ENCODE peak calls at places on chromosomes 5 and 9, in nine cellular contexts. E is fibroblast of the conjunctiva, F is ecto neural progenitor cell, I is BE2C, D is NCI-H460, V is RWPE1, P is left cardiac atrium, R is HEK293T, Q is T1000. A is an unnamed sample.

GRCh38 chr5:9667906-9668305 is 37.8 kb upstream of the TAS2R1 start:
- DNase-seq in E (no peak), F (no peak), I (no peak), D (no peak), V (no peak), P (no peak), R (no peak), Q (no peak), A (no peak)

GRCh38 chr5:150763023-150763793 is 4.4 kb upstream of the DCTN4 start:
- DNase-seq in E (peak; percentile 51), F (no peak), I (peak; percentile 76), D (peak; percentile 22), V (peak; percentile 90), P (peak; percentile 72), R (no peak), Q (peak; percentile 14), A (no peak)

GRCh38 chr9:17063535-17064135 is 71.2 kb upstream of the CNTLN start:
- DNase-seq in E (peak; percentile 59), F (no peak), I (peak; percentile 59), D (peak; percentile 53), V (peak; percentile 44), P (no peak), R (peak; percentile 43), Q (no peak), A (peak; percentile 16)

GRCh38 chr5:67813879-67814539 is 401.5 kb upstream of the PIK3R1 start:
- DNase-seq in E (no peak), F (no peak), I (no peak), D (no peak), V (no peak), P (no peak), R (no peak), Q (no peak), A (no peak)

GRCh38 chr9:122819791-122820489 is 8.4 kb downstream of the PDCL start:
- DNase-seq in E (no peak), F (no peak), I (no peak), D (no peak), V (no peak), P (no peak), R (no peak), Q (no peak), A (no peak)

GRCh38 chr5:159886312-159886711 is 30.0 kb upstream of the ADRA1B start:
- DNase-seq in E (no peak), F (no peak), I (no peak), D (no peak), V (no peak), P (no peak), R (no peak), Q (no peak), A (no peak)

GRCh38 chr5:107869459-107870115 is 198.8 kb upstream of the EFNA5 start:
- DNase-seq in E (peak; percentile 28), F (no peak), I (no peak), D (peak; percentile 44), V (peak; percentile 86), P (no peak), R (no peak), Q (no peak), A (peak; percentile 11)

GRCh38 chr5:125398466-125398865 is 652.0 kb upstream of the ZNF608 start:
- DNase-seq in E (no peak), F (no peak), I (no peak), D (no peak), V (no peak), P (no peak), R (no peak), Q (no peak), A (no peak)

GRCh38 chr9:99059074-99059894 is 45.6 kb upstream of the TGFBR1 start:
- DNase-seq in E (no peak), F (no peak), I (no peak), D (peak; percentile 66), V (no peak), P (no peak), R (no peak), Q (no peak), A (no peak)

GRCh38 chr9:86766912-86767311 is 180.4 kb downstream of the GAS1 start:
- DNase-seq in E (no peak), F (no peak), I (no peak), D (peak; percentile 28), V (peak; percentile 96), P (peak; percentile 35), R (peak; percentile 20), Q (peak; percentile 69), A (peak; percentile 68)

GRCh38 chr9:137195525-137196220 is 4.9 kb downstream of the TPRN start:
- DNase-seq in E (no peak), F (no peak), I (no peak), D (no peak), V (no peak), P (no peak), R (no peak), Q (no peak), A (no peak)

GRCh38 chr5:94694671-94695070 is 76.2 kb downstream of the SLF1 start:
- DNase-seq in E (no peak), F (no peak), I (no peak), D (no peak), V (no peak), P (no peak), R (no peak), Q (no peak), A (no peak)

GRCh38 chr9:98944130-98945074 is 695 bp downstream of the COL15A1 start:
- DNase-seq in E (no peak), F (peak; percentile 60), I (no peak), D (no peak), V (peak; percentile 17), P (peak; percentile 46), R (no peak), Q (no peak), A (no peak)

GRCh38 chr5:152568101-152568500 is 163.0 kb upstream of the NMUR2 start:
- DNase-seq in E (no peak), F (no peak), I (no peak), D (no peak), V (no peak), P (no peak), R (no peak), Q (no peak), A (no peak)

GRCh38 chr9:4741365-4742031 is 496 bp upstream of the AK3 start:
- DNase-seq in E (no peak), F (no peak), I (no peak), D (no peak), V (no peak), P (no peak), R (peak; percentile 10), Q (no peak), A (no peak)

GRCh38 chr5:125058185-125058826 is 311.9 kb upstream of the ZNF608 start:
- DNase-seq in E (peak; percentile 18), F (no peak), I (no peak), D (no peak), V (no peak), P (no peak), R (no peak), Q (no peak), A (no peak)

GRCh38 chr5:60010328-60010727 is 116.8 kb upstream of the PDE4D start:
- DNase-seq in E (no peak), F (no peak), I (no peak), D (no peak), V (no peak), P (no peak), R (peak; percentile 9), Q (no peak), A (no peak)

GRCh38 chr9:129267141-129267540 is 89.1 kb upstream of the IER5L start:
- DNase-seq in E (no peak), F (no peak), I (no peak), D (no peak), V (no peak), P (no peak), R (no peak), Q (no peak), A (no peak)

GRCh38 chr5:44389410-44389879 is at the start of gene FGF10:
- DNase-seq in E (no peak), F (peak; percentile 80), I (peak; percentile 25), D (no peak), V (no peak), P (peak; percentile 27), R (peak; percentile 11), Q (no peak), A (no peak)

GRCh38 chr5:105392122-105392709 is 1829.6 kb upstream of the NUDT12 start:
- DNase-seq in E (no peak), F (no peak), I (no peak), D (no peak), V (no peak), P (no peak), R (no peak), Q (no peak), A (no peak)

GRCh38 chr9:129310666-129311350 is 132.7 kb upstream of the IER5L start:
- DNase-seq in E (no peak), F (no peak), I (no peak), D (no peak), V (no peak), P (no peak), R (no peak), Q (no peak), A (no peak)

GRCh38 chr5:56328753-56329560 is 95.8 kb upstream of the ANKRD55 start:
- DNase-seq in E (no peak), F (no peak), I (no peak), D (no peak), V (peak; percentile 62), P (no peak), R (no peak), Q (no peak), A (peak; percentile 29)

GRCh38 chr5:34490501-34491250 is 165.5 kb upstream of the RAI14 start:
- DNase-seq in E (no peak), F (no peak), I (peak; percentile 21), D (no peak), V (no peak), P (no peak), R (peak; percentile 54), Q (no peak), A (no peak)

GRCh38 chr5:58773744-58774441 is 191.0 kb downstream of the RAB3C start:
- DNase-seq in E (no peak), F (no peak), I (peak; percentile 68), D (no peak), V (no peak), P (peak; percentile 28), R (no peak), Q (no peak), A (no peak)

GRCh38 chr5:100706796-100707195 is 171.6 kb downstream of the FAM174A start:
- DNase-seq in E (no peak), F (no peak), I (no peak), D (peak; percentile 29), V (peak; percentile 18), P (no peak), R (no peak), Q (no peak), A (no peak)

GRCh38 chr5:137502632-137503031 is 3.5 kb upstream of the SPOCK1 start:
- DNase-seq in E (no peak), F (no peak), I (no peak), D (no peak), V (no peak), P (no peak), R (no peak), Q (no peak), A (no peak)

GRCh38 chr5:134289509-134290113 is 63.7 kb upstream of the PPP2CA start:
- DNase-seq in E (peak; percentile 76), F (peak; percentile 59), I (peak; percentile 66), D (peak; percentile 78), V (peak; percentile 88), P (peak; percentile 39), R (peak; percentile 53), Q (no peak), A (peak; percentile 54)

GRCh38 chr5:6736524-6737042 is 23.4 kb downstream of the TENT4A start:
- DNase-seq in E (no peak), F (no peak), I (no peak), D (no peak), V (no peak), P (no peak), R (no peak), Q (no peak), A (no peak)

GRCh38 chr5:16467363-16468219 is 2.0 kb upstream of the ZNF622 start:
- DNase-seq in E (peak; percentile 12), F (no peak), I (no peak), D (no peak), V (peak; percentile 73), P (no peak), R (no peak), Q (no peak), A (peak; percentile 59)

GRCh38 chr5:78738104-78738503 is 89.5 kb upstream of the LHFPL2 start:
- DNase-seq in E (no peak), F (no peak), I (no peak), D (no peak), V (no peak), P (no peak), R (no peak), Q (no peak), A (no peak)

GRCh38 chr9:111833941-111834340 is 39.2 kb upstream of the SHOC1 start:
- DNase-seq in E (no peak), F (no peak), I (no peak), D (no peak), V (no peak), P (no peak), R (no peak), Q (no peak), A (no peak)

A was measured in amniotic stem cell.